ENCODE peak calls at places on chromosomes 16 and 17, in four cellular contexts. H is kidney epithelial cell, P is DMS153, F is skeletal muscle cell. K is an unnamed sample.

GRCh38 chr17:31433091-31433790 is 41.8 kb downstream of the RAB11FIP4 start:
- DNase-seq in H (no peak), P (no peak), F (no peak), K (no peak)

GRCh38 chr16:23171234-23171948 is 11.2 kb upstream of the SCNN1G start:
- DNase-seq in H (no peak), P (no peak), F (no peak), K (no peak)

GRCh38 chr16:29012913-29013641 is 28.2 kb downstream of the LAT start:
- DNase-seq in H (no peak), P (no peak), F (no peak), K (no peak)

GRCh38 chr16:4015275-4015990 is 100.8 kb downstream of the ADCY9 start:
- DNase-seq in H (no peak), P (no peak), F (no peak), K (no peak)

GRCh38 chr17:62819511-62820221 is 11.6 kb upstream of the MARCHF10 start:
- DNase-seq in H (peak), P (no peak), F (peak), K (peak)

GRCh38 chr16:67967956-67968439 is 439 bp downstream of the SLC12A4 start:
- DNase-seq in H (no peak), P (no peak), F (no peak), K (no peak)

GRCh38 chr17:65156185-65156834 is 19.1 kb downstream of the RGS9 start:
- DNase-seq in H (no peak), P (no peak), F (no peak), K (no peak)

GRCh38 chr17:19508327-19508867 is 25.3 kb upstream of the SLC47A1 start:
- DNase-seq in H (no peak), P (no peak), F (no peak), K (no peak)

GRCh38 chr17:64399071-64399766 is 8.6 kb upstream of the PECAM1 start:
- DNase-seq in H (peak), P (no peak), F (no peak), K (no peak)

GRCh38 chr17:39995438-39995837 is 14.8 kb downstream of the PSMD3 start:
- DNase-seq in H (no peak), P (no peak), F (no peak), K (no peak)

GRCh38 chr17:80941171-80941570 is 50.5 kb upstream of the CHMP6 start:
- DNase-seq in H (no peak), P (no peak), F (no peak), K (no peak)

GRCh38 chr17:9700754-9701476 is 55.6 kb downstream of the USP43 start:
- DNase-seq in H (no peak), P (no peak), F (no peak), K (no peak)

K was measured in NCI-H774.